ENCODE peak calls at places on chromosomes 5 and 9, in nine cellular contexts. T, C, I, Y, X, P, D, O and E are unnamed samples.
A peak's percentile ranks its signal among the peaks of the same experiment; 100 is the strongest.

GRCh38 chr9:129455151-129455995 is 165.5 kb downstream of the C9orf50 start:
- DNase-seq in T (no peak), C (no peak), I (no peak), Y (no peak), X (no peak), P (no peak), D (no peak), O (no peak), E (no peak)

GRCh38 chr5:180862645-180863044 is 1.6 kb upstream of the ZFP62 start:
- DNase-seq in T (no peak), C (no peak), I (no peak), Y (no peak), X (no peak), P (no peak), D (no peak), O (no peak), E (no peak)

GRCh38 chr9:113572076-113572861 is 108.7 kb downstream of the RGS3 start:
- DNase-seq in T (no peak), C (no peak), I (peak; percentile 11), Y (no peak), X (no peak), P (peak; percentile 16), D (no peak), O (no peak), E (no peak)

GRCh38 chr5:150585781-150586461 is 54.5 kb upstream of the SYNPO start:
- DNase-seq in T (no peak), C (no peak), I (no peak), Y (no peak), X (no peak), P (peak; percentile 25), D (no peak), O (no peak), E (no peak)

GRCh38 chr5:149645236-149645635 is 63.9 kb downstream of the ARHGEF37 start:
- DNase-seq in T (no peak), C (no peak), I (no peak), Y (no peak), X (no peak), P (no peak), D (no peak), O (no peak), E (no peak)

GRCh38 chr9:32502459-32502858 is 23.5 kb downstream of the RIGI start:
- DNase-seq in T (peak; percentile 85), C (peak; percentile 94), I (no peak), Y (peak; percentile 79), X (no peak), P (no peak), D (peak; percentile 95), O (no peak), E (no peak)

GRCh38 chr9:1977026-1977425 is 38.1 kb upstream of the SMARCA2 start:
- DNase-seq in T (no peak), C (no peak), I (no peak), Y (no peak), X (no peak), P (no peak), D (peak; percentile 28), O (no peak), E (no peak)

GRCh38 chr9:88436379-88436778 is 48.1 kb downstream of the SPIN1 start:
- DNase-seq in T (no peak), C (no peak), I (no peak), Y (no peak), X (no peak), P (no peak), D (no peak), O (no peak), E (no peak)

GRCh38 chr9:77747163-77747562 is 99.0 kb upstream of the GNA14 start:
- DNase-seq in T (no peak), C (no peak), I (no peak), Y (no peak), X (no peak), P (no peak), D (no peak), O (no peak), E (no peak)

GRCh38 chr9:111375817-111376564 is 46.0 kb upstream of the OR2K2 start:
- DNase-seq in T (no peak), C (no peak), I (no peak), Y (peak; percentile 22), X (no peak), P (no peak), D (peak; percentile 48), O (no peak), E (no peak)
- H3K36me3 ChIP-seq in T (peaks cover 25% of the 10 kb centered on the region), C (peaks cover 66% of the 10 kb centered on the region), I (peaks cover 95% of the 10 kb centered on the region), Y (peaks cover 18% of the 10 kb centered on the region), X (peaks cover 24% of the 10 kb centered on the region), P (peaks cover 98% of the 10 kb centered on the region), D (peaks cover 24% of the 10 kb centered on the region), O (peaks cover 46% of the 10 kb centered on the region), E (peaks cover 61% of the 10 kb centered on the region)

GRCh38 chr5:145787996-145788395 is 47.1 kb downstream of the PRELID2 start:
- DNase-seq in T (no peak), C (no peak), I (no peak), Y (no peak), X (no peak), P (no peak), D (no peak), O (no peak), E (no peak)
- H3K27ac ChIP-seq in T (no peak overlapping the region), C (no peak overlapping the region), I (no peak overlapping the region), Y (no peak overlapping the region), X (no peak overlapping the region), P (no peak overlapping the region), D (no peak overlapping the region), O (no peak overlapping the region), E (no peak overlapping the region)

GRCh38 chr5:127827451-127827850 is 124.3 kb downstream of the CCDC192 start:
- DNase-seq in T (no peak), C (no peak), I (no peak), Y (no peak), X (no peak), P (no peak), D (no peak), O (no peak), E (no peak)

GRCh38 chr5:127826011-127826410 is 122.8 kb downstream of the CCDC192 start:
- DNase-seq in T (no peak), C (peak; percentile 23), I (no peak), Y (peak; percentile 78), X (no peak), P (no peak), D (no peak), O (no peak), E (no peak)

GRCh38 chr5:127820910-127821553 is 117.8 kb downstream of the CCDC192 start:
- DNase-seq in T (peak; percentile 20), C (no peak), I (no peak), Y (peak; percentile 79), X (no peak), P (no peak), D (peak; percentile 64), O (no peak), E (no peak)

DNA sequence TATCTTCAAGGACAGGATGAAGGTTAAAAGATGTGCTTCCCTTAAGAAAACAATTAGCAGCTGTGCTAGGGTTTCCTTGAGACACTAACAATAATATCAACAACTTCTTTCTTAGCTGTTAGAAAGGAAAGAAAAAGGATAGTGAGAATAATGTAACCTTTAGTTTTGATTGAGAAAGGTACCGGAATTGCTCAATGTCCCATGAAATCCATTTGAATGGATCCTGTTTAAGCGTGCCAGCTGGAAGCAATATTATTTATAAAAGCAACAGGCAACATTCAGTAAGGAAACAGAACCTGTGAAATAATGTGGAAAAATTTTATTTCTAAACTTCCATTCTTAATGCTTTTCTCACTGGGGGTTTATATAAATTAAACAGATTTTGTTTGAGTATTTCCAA is 120.9 kb downstream of the CCDC192 start:
- DNase-seq in T (no peak), C (no peak), I (no peak), Y (no peak), X (no peak), P (no peak), D (no peak), O (no peak), E (no peak)
- H3K36me3 ChIP-seq in T (no peaks in the 10 kb centered on the region), C (no peaks in the 10 kb centered on the region), I (no peaks in the 10 kb centered on the region), Y (no peaks in the 10 kb centered on the region), X (no peaks in the 10 kb centered on the region), P (no peaks in the 10 kb centered on the region), D (no peaks in the 10 kb centered on the region), O (no peaks in the 10 kb centered on the region), E (no peaks in the 10 kb centered on the region)

GRCh38 chr9:127580371-127580770 is 31.7 kb upstream of the STXBP1 start:
- DNase-seq in T (no peak), C (no peak), I (no peak), Y (no peak), X (no peak), P (no peak), D (no peak), O (no peak), E (no peak)
- H3K27ac ChIP-seq in T (no peak overlapping the region), C (no peak overlapping the region), I (peak overlapping the region; percentile 92), Y (no peak overlapping the region), X (no peak overlapping the region), P (no peak overlapping the region), D (no peak overlapping the region), O (no peak overlapping the region), E (no peak overlapping the region)

GRCh38 chr5:134161712-134162395 is 14.9 kb downstream of the SKP1 start:
- DNase-seq in T (no peak), C (no peak), I (no peak), Y (no peak), X (no peak), P (no peak), D (no peak), O (no peak), E (no peak)
- H3K36me3 ChIP-seq in T (peaks cover 32% of the 10 kb centered on the region), C (peaks cover 62% of the 10 kb centered on the region), I (peaks cover 87% of the 10 kb centered on the region), Y (peaks cover 42% of the 10 kb centered on the region), X (peaks cover 77% of the 10 kb centered on the region), P (peaks cover 97% of the 10 kb centered on the region), D (peaks cover 33% of the 10 kb centered on the region), O (peaks cover 54% of the 10 kb centered on the region), E (peaks cover 54% of the 10 kb centered on the region)

DNA sequence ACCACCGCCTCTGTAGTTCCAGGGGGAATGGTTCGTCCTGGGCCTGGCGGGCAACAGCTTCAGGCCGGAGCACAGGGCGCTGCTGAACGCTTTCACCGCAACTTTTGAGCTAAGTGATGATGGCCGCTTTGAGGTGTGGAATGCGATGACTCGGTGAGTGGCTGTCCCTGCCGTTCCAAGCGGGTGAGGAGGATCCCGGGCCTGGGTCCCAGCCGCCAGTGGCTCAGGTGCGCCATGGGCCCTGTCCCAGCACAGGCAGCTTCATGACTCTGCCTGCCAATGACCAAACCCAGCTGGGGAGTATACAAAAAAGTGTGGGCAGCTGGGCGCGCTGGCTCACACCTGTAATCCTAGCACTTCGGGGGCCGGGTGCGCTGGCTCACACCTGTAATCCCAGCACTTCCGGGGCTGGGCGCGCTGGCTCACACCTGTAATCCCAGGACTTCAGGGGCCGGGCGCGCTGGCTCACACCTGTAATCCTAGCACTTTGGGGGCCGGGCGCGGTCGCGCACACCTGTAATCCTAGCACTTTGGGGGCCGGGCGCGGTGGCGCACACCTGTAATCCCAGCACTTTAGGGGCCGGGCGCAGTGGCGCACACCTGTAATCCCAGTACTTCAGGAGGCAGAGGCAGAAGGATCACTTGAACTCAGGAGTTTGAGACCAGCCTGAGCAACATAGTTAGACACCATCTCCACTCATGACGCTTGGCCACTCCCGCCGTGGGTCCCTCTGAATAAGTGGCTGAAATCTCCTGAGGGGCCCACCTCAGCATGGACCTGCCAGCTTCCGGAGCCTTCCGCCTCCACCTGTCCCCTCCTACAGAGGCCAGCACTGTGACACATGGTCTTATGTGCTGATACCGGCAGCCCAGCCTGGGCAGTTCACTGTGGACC is 1.1 kb downstream of the LCN12 start:
- DNase-seq in T (no peak), C (no peak), I (no peak), Y (no peak), X (no peak), P (no peak), D (no peak), O (no peak), E (no peak)
- H3K27ac ChIP-seq in T (no peak overlapping the region), C (no peak overlapping the region), I (no peak overlapping the region), Y (no peak overlapping the region), X (no peak overlapping the region), P (no peak overlapping the region), D (no peak overlapping the region), O (no peak overlapping the region), E (no peak overlapping the region)

GRCh38 chr9:459491-460444 is 245.1 kb downstream of the DOCK8 start:
- DNase-seq in T (no peak), C (no peak), I (no peak), Y (no peak), X (no peak), P (no peak), D (no peak), O (no peak), E (no peak)
- H3K36me3 ChIP-seq in T (no peaks in the 10 kb centered on the region), C (no peaks in the 10 kb centered on the region), I (no peaks in the 10 kb centered on the region), Y (no peaks in the 10 kb centered on the region), X (peaks cover 78% of the 10 kb centered on the region), P (peaks cover 65% of the 10 kb centered on the region), D (no peaks in the 10 kb centered on the region), O (peaks cover 57% of the 10 kb centered on the region), E (peaks cover 64% of the 10 kb centered on the region)